ENCODE peak calls at places on chromosomes 3 and 15, in seven cellular contexts. H is RPMI8226; R is NCI-H748 treated with DMSO at 0.1 percent for 48 hours; C is NCI-H774; N is activated CD4-positive, alpha-beta T cell treated with anti-CD3 and anti-CD28 coated beads for 36 hours; J is stimulated activated CD8-positive, alpha-beta memory T cell treated with anti-CD3 and anti-CD28 coated beads, Interleukin-7, amount 100 ng/mL, for 1 hour; X is cardiac septum. I is an unnamed sample.

GRCh38 chr3:11845661-11846060 is 1.0 kb downstream of the TAMM41 start:
- DNase-seq in H (peak), X (no peak), C (no peak), R (no peak), N (peak), J (no peak), I (no peak)

GRCh38 chr3:123002100-123002748 is 25.3 kb downstream of the SEMA5B start:
- DNase-seq in X (no peak), J (no peak), N (no peak), R (no peak), H (no peak), C (no peak), I (no peak)

GRCh38 chr15:96332854-96333193 is 2.3 kb downstream of the NR2F2 start:
- DNase-seq in J (no peak), N (no peak), X (no peak), H (no peak), C (no peak), R (no peak), I (no peak)

GRCh38 chr3:174330303-174330702 is 528.8 kb upstream of the NAALADL2 start:
- DNase-seq in N (no peak), H (no peak), R (no peak), X (no peak), C (no peak), J (no peak), I (peak)

GRCh38 chr3:25557641-25558040 is 107.1 kb downstream of the TOP2B start:
- DNase-seq in C (no peak), N (no peak), R (no peak), X (peak), J (no peak), H (no peak), I (no peak)

GRCh38 chr15:84992157-84992940 is 10.7 kb downstream of the PDE8A start:
- DNase-seq in R (no peak), J (no peak), C (no peak), H (no peak), X (no peak), N (peak), I (peak)

GRCh38 chr3:94184781-94185180 is 121.9 kb downstream of the NSUN3 start:
- DNase-seq in J (no peak), H (no peak), C (no peak), N (no peak), R (no peak), X (no peak), I (peak)

GRCh38 chr3:94440767-94441493 is 378.1 kb downstream of the NSUN3 start:
- DNase-seq in C (no peak), X (no peak), N (no peak), R (no peak), J (no peak), H (no peak), I (peak)

GRCh38 chr15:93041159-93041547 is 47.9 kb downstream of the RGMA start:
- DNase-seq in C (no peak), J (no peak), R (no peak), N (no peak), X (no peak), H (no peak), I (no peak)

GRCh38 chr3:69240651-69241578 is 118.5 kb upstream of the LMOD3 start:
- DNase-seq in C (no peak), H (peak), R (no peak), X (no peak), J (no peak), N (no peak), I (no peak)

GRCh38 chr3:49489247-49489646 is 19.2 kb downstream of the DAG1 start:
- DNase-seq in C (no peak), X (no peak), J (no peak), R (no peak), H (no peak), N (no peak), I (no peak)

GRCh38 chr3:100992086-100993033 is 861 bp downstream of the ABI3BP start:
- DNase-seq in X (no peak), R (no peak), J (no peak), N (no peak), H (peak), C (no peak), I (no peak)

GRCh38 chr3:167493240-167493639 is 19.4 kb upstream of the SERPINI2 start:
- DNase-seq in H (peak), N (peak), R (no peak), X (no peak), J (no peak), C (no peak), I (no peak)

GRCh38 chr3:73026702-73027101 is 30.1 kb downstream of the PPP4R2 start:
- DNase-seq in N (no peak), X (no peak), C (no peak), H (no peak), R (no peak), J (no peak), I (no peak)

GRCh38 chr3:62502315-62503300 is 129.3 kb upstream of the FEZF2 start:
- DNase-seq in R (no peak), J (no peak), H (no peak), X (no peak), N (no peak), C (no peak), I (no peak)

I was measured in RCC 7860.